ENCODE peak calls at places on chromosome 6, in four cellular contexts. Y is heart right ventricle, Z is GM12878, S is body of pancreas. V is an unnamed sample.

GRCh38 chr6:85354761-85355618 is 94.9 kb upstream of the NT5E start:
- DNase-seq in Y (peak; percentile 67), Z (peak; percentile 25), S (peak; percentile 79), V (no peak)

GRCh38 chr6:26215200-26216014 is 128.2 kb downstream of the HFE start:
- DNase-seq in Z (no peak), S (no peak), Y (no peak), V (no peak)

GRCh38 chr6:53320964-53321363 is 27.8 kb downstream of the ELOVL5 start:
- DNase-seq in Z (no peak), S (no peak), Y (no peak), V (no peak)

GRCh38 chr6:117451607-117452164 is 25.9 kb upstream of the ROS1 start:
- DNase-seq in Z (no peak), Y (no peak), S (no peak), V (no peak)

GRCh38 chr6:11343963-11344714 is 111.7 kb upstream of the NEDD9 start:
- DNase-seq in Z (no peak), S (no peak), Y (no peak), V (no peak)

GRCh38 chr6:11773013-11773412 is 5.6 kb downstream of the ADTRP start:
- DNase-seq in Z (no peak), S (no peak), Y (no peak), V (no peak)

GRCh38 chr6:144314562-144314961 is 29.4 kb downstream of the UTRN start:
- DNase-seq in Y (peak; percentile 26), S (no peak), Z (no peak), V (no peak)

GRCh38 chr6:11714798-11715285 is 63.8 kb downstream of the ADTRP start:
- DNase-seq in S (no peak), Z (no peak), Y (no peak), V (no peak)

GRCh38 chr6:70575899-70576298 is 9.2 kb downstream of the SDHAF4 start:
- DNase-seq in Y (no peak), Z (no peak), S (no peak), V (no peak)

GRCh38 chr6:2790588-2790987 is 25.4 kb downstream of the WRNIP1 start:
- DNase-seq in Y (no peak), Z (no peak), S (no peak), V (no peak)

GRCh38 chr6:42450314-42451145 is 1.2 kb downstream of the TRERF1 start:
- DNase-seq in S (no peak), Y (no peak), Z (no peak), V (no peak)

GRCh38 chr6:4924872-4925271 is 79.0 kb downstream of the RPP40 start:
- DNase-seq in Y (no peak), Z (no peak), S (no peak), V (no peak)

GRCh38 chr6:158568549-158568948 is 8.7 kb downstream of the TMEM181 start:
- DNase-seq in Y (no peak), Z (no peak), S (no peak), V (no peak)

GRCh38 chr6:149425224-149425623 is 25.2 kb downstream of the SUMO4 start:
- DNase-seq in S (no peak), Z (no peak), Y (no peak), V (no peak)

GRCh38 chr6:53544050-53544499 is 826 bp downstream of the GCLC start:
- DNase-seq in Y (no peak), Z (no peak), S (no peak), V (no peak)

GRCh38 chr6:37137201-37137880 is 32.6 kb upstream of the PIM1 start:
- DNase-seq in Z (no peak), Y (no peak), S (no peak), V (no peak)

GRCh38 chr6:158057213-158057987 is 75.7 kb downstream of the SYNJ2 start:
- DNase-seq in S (no peak), Z (no peak), Y (no peak), V (no peak)

GRCh38 chr6:139625998-139626975 is 251.8 kb upstream of the CITED2 start:
- DNase-seq in Y (no peak), S (no peak), Z (no peak), V (no peak)

GRCh38 chr6:21188505-21189223 is 404.9 kb upstream of the SOX4 start:
- DNase-seq in S (no peak), Y (no peak), Z (peak; percentile 82), V (no peak)

GRCh38 chr6:118285791-118286190 is 262.3 kb upstream of the PLN start:
- DNase-seq in Y (no peak), Z (no peak), S (no peak), V (no peak)

GRCh38 chr6:108027594-108027993 is 46.9 kb downstream of the OSTM1 start:
- DNase-seq in Z (no peak), Y (no peak), S (peak; percentile 31), V (no peak)
- H3K27ac ChIP-seq in Z (no peak overlapping the region), Y (no peak overlapping the region), S (no peak overlapping the region), V (no peak overlapping the region)

DNA sequence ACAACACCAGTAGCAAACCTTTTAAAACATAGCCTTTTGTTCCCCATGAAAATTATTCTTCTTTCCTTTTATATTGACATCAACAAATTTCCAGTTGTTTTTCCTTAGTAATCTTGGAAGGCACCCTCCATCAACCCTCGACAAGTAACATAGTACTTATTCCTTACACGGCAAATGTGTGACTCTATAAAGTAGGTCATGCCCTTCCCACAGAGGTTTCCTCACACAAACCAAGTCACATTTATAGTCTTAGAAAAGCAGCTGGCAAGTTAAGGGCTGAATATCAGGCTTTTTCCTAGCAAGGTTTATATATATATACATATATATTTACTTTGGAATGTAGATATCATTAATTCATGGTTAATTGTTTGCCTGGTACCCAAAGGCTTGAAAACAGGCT is 371.5 kb downstream of the SYNE1 start:
- DNase-seq in Z (no peak), Y (no peak), S (no peak), V (no peak)
- H3K27ac ChIP-seq in Z (no peak overlapping the region), Y (no peak overlapping the region), S (no peak overlapping the region), V (no peak overlapping the region)

GRCh38 chr6:16136536-16137450 is 7.9 kb downstream of the MYLIP start:
- DNase-seq in Z (no peak), S (no peak), Y (no peak), V (no peak)

GRCh38 chr6:16135078-16135477 is 6.2 kb downstream of the MYLIP start:
- DNase-seq in S (no peak), Y (no peak), Z (no peak), V (no peak)

GRCh38 chr6:16134430-16134829 is 5.5 kb downstream of the MYLIP start:
- DNase-seq in S (no peak), Z (no peak), Y (no peak), V (no peak)

GRCh38 chr6:16137451-16137801 is 8.5 kb downstream of the MYLIP start:
- DNase-seq in Y (no peak), Z (no peak), S (no peak), V (no peak)

GRCh38 chr6:16136086-16136485 is 7.2 kb downstream of the MYLIP start:
- DNase-seq in S (no peak), Y (no peak), Z (no peak), V (no peak)
- H3K27ac ChIP-seq in S (no peak overlapping the region), Y (no peak overlapping the region), Z (no peak overlapping the region), V (no peak overlapping the region)

GRCh38 chr6:152272486-152272885 is 364.7 kb downstream of the SYNE1 start:
- DNase-seq in Y (no peak), S (no peak), Z (no peak), V (no peak)
- H3K27ac ChIP-seq in Y (peak overlapping the region; percentile 71), S (peak overlapping the region; percentile 30), Z (no peak overlapping the region), V (no peak overlapping the region)

DNA sequence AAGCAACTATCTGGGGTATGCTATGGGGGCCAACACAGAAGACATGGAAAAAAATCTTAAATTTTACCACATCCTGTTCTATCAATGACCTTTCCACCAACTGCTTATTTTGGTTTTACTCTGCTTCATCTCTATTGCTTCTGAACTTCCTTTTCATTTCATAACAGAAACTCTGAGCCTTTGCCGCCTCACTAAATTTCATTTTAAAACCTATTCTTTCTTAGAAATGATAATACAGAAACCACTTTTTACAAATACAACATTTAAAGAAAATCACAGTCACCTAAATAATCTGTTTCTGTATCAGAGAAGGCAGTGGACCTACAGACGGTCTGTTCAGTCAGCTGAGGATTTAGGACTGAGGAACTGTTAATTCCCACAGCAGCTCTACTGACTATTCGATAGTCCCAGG is 117.5 kb downstream of the KCNQ5 start:
- DNase-seq in Z (peak; percentile 49), S (no peak), Y (no peak), V (no peak)
- H3K27ac ChIP-seq in Z (peak overlapping the region; percentile 82), S (no peak overlapping the region), Y (no peak overlapping the region), V (no peak overlapping the region)

DNA sequence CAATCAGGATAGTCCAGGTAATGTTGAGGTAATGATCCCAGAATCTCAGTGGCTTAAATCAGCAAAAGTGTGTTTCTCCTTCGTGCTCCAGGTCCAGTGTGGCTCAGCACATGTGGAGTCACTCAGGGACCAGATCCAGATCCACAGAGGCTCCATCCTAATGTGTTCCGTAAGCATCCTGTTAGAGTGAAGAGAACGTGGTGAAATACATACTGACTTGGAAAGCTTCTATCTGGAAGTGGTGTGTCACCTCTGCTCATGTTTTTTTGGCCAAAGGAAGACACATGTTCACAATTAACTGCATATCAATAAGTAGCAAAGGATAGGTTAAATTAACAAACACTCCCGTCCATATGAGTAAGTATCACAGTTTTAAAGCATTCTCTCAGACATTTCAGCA is 26.8 kb upstream of the PREP start:
- DNase-seq in S (no peak), Y (no peak), Z (no peak), V (no peak)
- H3K27ac ChIP-seq in S (no peak overlapping the region), Y (no peak overlapping the region), Z (no peak overlapping the region), V (no peak overlapping the region)

GRCh38 chr6:166021429-166021828 is 146.2 kb downstream of the TBXT start:
- DNase-seq in Z (no peak), Y (no peak), S (no peak), V (no peak)
- H3K27ac ChIP-seq in Z (no peak overlapping the region), Y (no peak overlapping the region), S (no peak overlapping the region), V (no peak overlapping the region)

DNA sequence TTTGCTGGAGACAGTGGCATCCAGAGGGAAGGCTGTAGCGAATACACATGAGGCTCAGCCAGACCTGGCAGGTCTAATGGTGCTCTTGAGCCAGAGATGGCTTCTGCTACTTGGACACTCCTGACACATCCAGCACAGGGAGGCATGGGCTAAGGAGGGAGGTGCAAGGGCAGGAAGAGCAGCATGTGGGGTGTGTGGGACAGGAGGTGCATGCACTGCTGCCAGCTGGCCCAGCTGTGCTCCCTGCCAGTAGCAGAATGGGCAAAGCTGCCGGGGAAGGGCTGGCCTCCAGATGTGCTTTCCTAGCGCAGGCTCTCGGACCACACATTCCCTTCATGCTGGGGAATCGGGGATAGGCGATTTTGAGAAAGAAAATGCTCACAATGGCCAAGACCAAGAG is 309.2 kb downstream of the CDC5L start:
- DNase-seq in Y (no peak), Z (no peak), S (no peak), V (no peak)
- H3K27ac ChIP-seq in Y (no peak overlapping the region), Z (no peak overlapping the region), S (no peak overlapping the region), V (no peak overlapping the region)

V was measured in substantia nigra.